ENCODE peak calls at places on chromosome 6, in eight cellular contexts. F is heart left ventricle, V is fibroblast of pulmonary artery, T is IMR-90, H is lower lobe of right lung, S is B cell, D is breast epithelium, L is esophagus muscularis mucosa. N is an unnamed sample.

GRCh38 chr6:105879902-105880547 is 206.1 kb upstream of the PRDM1 start:
- DNase-seq in F (no peak), V (no peak), T (no peak), H (peak), S (peak), D (no peak), L (peak), N (peak)

GRCh38 chr6:30725713-30726505 is 5.8 kb downstream of the TUBB start:
- DNase-seq in F (no peak), V (peak), T (peak), H (no peak), S (no peak), D (no peak), L (no peak), N (no peak)

GRCh38 chr6:167588181-167588919 is 238.4 kb upstream of the AFDN start:
- DNase-seq in F (no peak), V (peak), T (no peak), H (no peak), S (no peak), D (peak), L (peak), N (no peak)

GRCh38 chr6:43635387-43636311 is at the start of gene MAD2L1BP:
- DNase-seq in F (peak), V (peak), T (peak), H (peak), S (peak), D (peak), L (peak), N (peak)

GRCh38 chr6:91669154-91669903 is 1082.5 kb upstream of the MAP3K7 start:
- DNase-seq in F (no peak), V (no peak), T (no peak), H (no peak), S (no peak), D (no peak), L (no peak), N (no peak)

GRCh38 chr6:35319346-35320030 is 21.9 kb downstream of the DEF6 start:
- DNase-seq in F (no peak), V (no peak), T (no peak), H (no peak), S (peak), D (no peak), L (no peak), N (no peak)

GRCh38 chr6:43817192-43817591 is 47.2 kb downstream of the VEGFA start:
- DNase-seq in F (peak), V (peak), T (peak), H (no peak), S (no peak), D (no peak), L (no peak), N (peak)

GRCh38 chr6:161186173-161186769 is 87.6 kb downstream of the AGPAT4 start:
- DNase-seq in F (no peak), V (peak), T (peak), H (peak), S (no peak), D (no peak), L (no peak), N (peak)

GRCh38 chr6:109170333-109170732 is 75.0 kb downstream of the CEP57L1 start:
- DNase-seq in F (no peak), V (no peak), T (no peak), H (no peak), S (no peak), D (no peak), L (no peak), N (no peak)

GRCh38 chr6:113458368-113459010 is 398.7 kb upstream of the MARCKS start:
- DNase-seq in F (no peak), V (peak), T (peak), H (no peak), S (no peak), D (no peak), L (no peak), N (no peak)

GRCh38 chr6:159979136-159979874 is 10.4 kb downstream of the IGF2R start:
- DNase-seq in F (peak), V (peak), T (peak), H (no peak), S (peak), D (no peak), L (no peak), N (peak)

GRCh38 chr6:18823782-18824386 is 436.7 kb downstream of the RNF144B start:
- DNase-seq in F (no peak), V (peak), T (peak), H (no peak), S (no peak), D (no peak), L (no peak), N (peak)

GRCh38 chr6:158567871-158568401 is 8.0 kb downstream of the TMEM181 start:
- DNase-seq in F (no peak), V (no peak), T (no peak), H (no peak), S (no peak), D (peak), L (no peak), N (peak)

GRCh38 chr6:137297887-137298286 is 78.7 kb upstream of the IFNGR1 start:
- DNase-seq in F (no peak), V (peak), T (peak), H (no peak), S (no peak), D (no peak), L (no peak), N (no peak)

GRCh38 chr6:101231606-101232235 is 161.8 kb upstream of the GRIK2 start:
- DNase-seq in F (no peak), V (no peak), T (no peak), H (no peak), S (no peak), D (no peak), L (no peak), N (no peak)

GRCh38 chr6:148884461-148884860 is 137.6 kb downstream of the UST start:
- DNase-seq in F (no peak), V (no peak), T (no peak), H (no peak), S (peak), D (no peak), L (peak), N (no peak)

GRCh38 chr6:170189236-170189635 is 101.6 kb downstream of the DLL1 start:
- DNase-seq in F (no peak), V (no peak), T (no peak), H (no peak), S (no peak), D (no peak), L (peak), N (no peak)

GRCh38 chr6:122576888-122577287 is 33.3 kb upstream of the PKIB start:
- DNase-seq in F (no peak), V (no peak), T (no peak), H (no peak), S (no peak), D (no peak), L (no peak), N (no peak)

GRCh38 chr6:130212215-130212874 is 10.4 kb downstream of the SAMD3 start:
- DNase-seq in F (no peak), V (no peak), T (no peak), H (no peak), S (no peak), D (no peak), L (no peak), N (no peak)

GRCh38 chr6:151093706-151094105 is 146.1 kb upstream of the AKAP12 start:
- DNase-seq in F (no peak), V (no peak), T (no peak), H (no peak), S (no peak), D (no peak), L (no peak), N (no peak)

GRCh38 chr6:129501401-129502051 is 208.5 kb downstream of the ARHGAP18 start:
- DNase-seq in F (peak), V (peak), T (peak), H (peak), S (no peak), D (peak), L (no peak), N (no peak)

GRCh38 chr6:28401172-28401571 is 1.6 kb upstream of the ZSCAN12 start:
- DNase-seq in F (no peak), V (peak), T (peak), H (no peak), S (no peak), D (no peak), L (no peak), N (no peak)

GRCh38 chr6:146984251-146984924 is 219.8 kb upstream of the STXBP5 start:
- DNase-seq in F (no peak), V (peak), T (peak), H (no peak), S (no peak), D (no peak), L (no peak), N (no peak)

GRCh38 chr6:139824864-139825263 is 450.4 kb upstream of the CITED2 start:
- DNase-seq in F (no peak), V (no peak), T (no peak), H (no peak), S (no peak), D (no peak), L (no peak), N (no peak)

GRCh38 chr6:10800810-10801209 is 37.5 kb downstream of the MAK start:
- DNase-seq in F (no peak), V (peak), T (peak), H (no peak), S (no peak), D (no peak), L (no peak), N (no peak)

GRCh38 chr6:105810105-105810921 is 275.8 kb upstream of the PRDM1 start:
- DNase-seq in F (peak), V (peak), T (peak), H (peak), S (no peak), D (no peak), L (no peak), N (peak)

GRCh38 chr6:139743629-139744028 is 369.2 kb upstream of the CITED2 start:
- DNase-seq in F (no peak), V (peak), T (peak), H (no peak), S (no peak), D (no peak), L (no peak), N (no peak)

GRCh38 chr6:5034328-5034727 is 30.5 kb upstream of the RPP40 start:
- DNase-seq in F (no peak), V (no peak), T (no peak), H (no peak), S (no peak), D (no peak), L (no peak), N (no peak)

GRCh38 chr6:36599791-36600209 is 5.6 kb downstream of the SRSF3 start:
- DNase-seq in F (peak), V (peak), T (peak), H (peak), S (no peak), D (peak), L (no peak), N (peak)

GRCh38 chr6:8087870-8088269 is 14.5 kb downstream of the EEF1E1 start:
- DNase-seq in F (no peak), V (no peak), T (no peak), H (no peak), S (no peak), D (no peak), L (no peak), N (no peak)
- TF ChIP-seq CTCF in F (no peak), V (no peak), T (no peak), H (no peak), S (no peak), D (no peak), L (no peak), N (no peak)

GRCh38 chr6:127483399-127484055 is 24.3 kb upstream of the KIAA0408 start:
- DNase-seq in F (no peak), V (no peak), T (no peak), H (no peak), S (no peak), D (no peak), L (no peak), N (no peak)
- TF ChIP-seq CTCF in F (no peak), V (no peak), T (no peak), H (no peak), S (no peak), D (no peak), L (no peak), N (no peak)

GRCh38 chr6:112443118-112443641 is 96.0 kb downstream of the RFPL4B start:
- DNase-seq in F (no peak), V (no peak), T (no peak), H (no peak), S (no peak), D (no peak), L (no peak), N (no peak)

GRCh38 chr6:112439010-112439409 is 91.9 kb downstream of the RFPL4B start:
- DNase-seq in F (no peak), V (peak), T (no peak), H (no peak), S (no peak), D (no peak), L (no peak), N (no peak)

GRCh38 chr6:112439416-112439815 is 92.3 kb downstream of the RFPL4B start:
- DNase-seq in F (no peak), V (no peak), T (no peak), H (no peak), S (no peak), D (no peak), L (no peak), N (no peak)

GRCh38 chr6:112441607-112442006 is 94.5 kb downstream of the RFPL4B start:
- DNase-seq in F (no peak), V (peak), T (no peak), H (no peak), S (no peak), D (no peak), L (no peak), N (no peak)

GRCh38 chr6:112443666-112444065 is 96.5 kb downstream of the RFPL4B start:
- DNase-seq in F (peak), V (peak), T (peak), H (no peak), S (no peak), D (no peak), L (no peak), N (no peak)
- TF ChIP-seq CTCF in F (no peak), V (no peak), T (no peak), H (no peak), S (no peak), D (no peak), L (no peak), N (no peak)

GRCh38 chr6:75178757-75179156 is 27.1 kb downstream of the COL12A1 start:
- DNase-seq in F (no peak), V (no peak), T (no peak), H (no peak), S (no peak), D (no peak), L (no peak), N (no peak)

GRCh38 chr6:75176076-75176582 is 29.7 kb downstream of the COL12A1 start:
- DNase-seq in F (no peak), V (no peak), T (no peak), H (no peak), S (no peak), D (no peak), L (no peak), N (no peak)

GRCh38 chr6:75183099-75183541 is 22.7 kb downstream of the COL12A1 start:
- DNase-seq in F (no peak), V (no peak), T (peak), H (no peak), S (no peak), D (no peak), L (no peak), N (no peak)

GRCh38 chr6:75180864-75181263 is 25.0 kb downstream of the COL12A1 start:
- DNase-seq in F (peak), V (no peak), T (no peak), H (no peak), S (no peak), D (no peak), L (no peak), N (no peak)
- TF ChIP-seq CTCF in F (no peak), V (no peak), T (no peak), H (no peak), S (no peak), D (no peak), L (no peak), N (no peak)

GRCh38 chr6:51398793-51399192 is 580.1 kb downstream of the TFAP2B start:
- DNase-seq in F (no peak), V (no peak), T (no peak), H (no peak), S (no peak), D (no peak), L (no peak), N (no peak)
- TF ChIP-seq CTCF in F (no peak), V (no peak), T (no peak), H (no peak), S (no peak), D (no peak), L (no peak), N (no peak)

GRCh38 chr6:110178626-110179405 is 654 bp downstream of the WASF1 start:
- DNase-seq in F (peak), V (peak), T (peak), H (peak), S (peak), D (peak), L (no peak), N (peak)
- TF ChIP-seq CTCF in F (peak), V (peak), T (peak), H (peak), S (peak), D (no peak), L (peak), N (no peak)

DNA sequence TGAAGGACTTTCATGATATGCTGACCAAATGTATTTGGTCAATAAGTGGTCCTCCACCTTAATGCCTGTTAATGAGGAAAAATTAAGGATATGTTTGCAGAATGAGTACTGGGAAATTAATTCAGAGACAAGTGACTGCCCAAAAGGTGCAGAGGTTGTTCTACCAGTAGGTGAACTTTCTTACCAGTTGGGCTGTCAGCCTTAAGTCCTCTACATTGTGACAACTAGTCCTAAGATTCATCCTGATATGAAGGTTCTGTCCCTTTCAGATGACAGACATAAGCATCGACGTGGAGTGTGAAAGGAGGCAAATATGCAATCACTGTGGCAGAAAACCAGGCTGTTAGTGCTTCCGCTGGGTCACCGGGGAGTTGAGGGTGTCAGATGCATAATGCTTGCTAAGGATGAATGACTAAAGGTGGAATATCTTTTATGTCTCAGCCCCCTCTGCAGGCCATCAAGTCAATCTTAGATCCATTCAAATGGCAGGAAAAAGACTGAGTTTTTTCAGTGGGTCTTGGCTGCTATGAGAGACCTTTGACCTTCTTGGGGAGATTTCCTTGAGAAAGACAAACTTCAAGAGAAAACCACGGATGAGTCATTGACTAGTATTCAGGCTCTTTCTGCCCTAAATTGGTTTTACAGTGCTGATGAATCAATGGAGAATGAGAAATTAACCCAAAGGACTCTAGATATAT is 226.0 kb downstream of the TPBG start:
- DNase-seq in F (no peak), V (peak), T (peak), H (no peak), S (no peak), D (no peak), L (no peak), N (peak)
- TF ChIP-seq CTCF in F (no peak), V (peak), T (peak), H (no peak), S (no peak), D (no peak), L (no peak), N (no peak)

DNA sequence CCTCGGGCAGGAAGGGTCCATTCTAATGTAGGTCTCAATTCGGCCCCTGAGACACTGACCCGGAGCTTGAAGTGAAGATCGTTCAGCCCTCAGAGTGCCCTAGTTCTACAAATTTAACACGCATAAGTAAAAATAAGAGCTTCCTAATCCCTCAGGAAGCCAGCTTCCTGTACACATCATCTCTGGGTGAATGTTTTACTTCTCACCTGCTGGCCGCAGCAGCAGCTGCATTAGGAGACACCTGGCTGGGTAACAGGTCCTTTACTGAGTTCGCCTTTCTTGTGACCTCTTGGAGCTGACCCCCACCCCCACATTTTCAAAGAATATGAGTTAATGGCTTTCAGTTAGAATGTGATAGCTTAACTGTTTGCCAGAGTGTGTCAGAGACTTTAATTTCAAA is 165.0 kb downstream of the SMOC2 start:
- DNase-seq in F (no peak), V (no peak), T (no peak), H (no peak), S (no peak), D (no peak), L (no peak), N (no peak)
- TF ChIP-seq CTCF in F (no peak), V (no peak), T (no peak), H (no peak), S (no peak), D (no peak), L (no peak), N (no peak)

GRCh38 chr6:166330612-166331011 is 11.7 kb downstream of the SFT2D1 start:
- DNase-seq in F (peak), V (peak), T (peak), H (no peak), S (no peak), D (no peak), L (no peak), N (no peak)
- TF ChIP-seq CTCF in F (peak), V (peak), T (peak), H (no peak), S (no peak), D (no peak), L (no peak), N (no peak)

N was measured in activated CD8-positive, alpha-beta T cell treated with anti-CD3 and anti-CD28 coated beads for 36 hours.